ENCODE peak calls at places on chromosomes 11 and 22, in four cellular contexts. One of them, this sample, is unnamed.

GRCh38 chr11:119493712-119494111 is 70.7 kb upstream of the THY1 start:
- DNase-seq in vagina: no peak
- DNase-seq in mucosa of gallbladder: peak
- DNase-seq in H4: no peak
- DNase-seq in this sample: no peak

GRCh38 chr11:57637626-57638004 is 12.1 kb downstream of the YPEL4 start:
- DNase-seq in H4: no peak
- DNase-seq in vagina: no peak
- DNase-seq in mucosa of gallbladder: no peak
- DNase-seq in this sample: no peak

GRCh38 chr11:65321828-65322495 is 7.3 kb downstream of the CDC42EP2 start:
- DNase-seq in vagina: no peak
- DNase-seq in mucosa of gallbladder: peak
- DNase-seq in H4: no peak
- DNase-seq in this sample: no peak

GRCh38 chr22:48051796-48052620 is 1289.6 kb downstream of the TBC1D22A start:
- DNase-seq in H4: no peak
- DNase-seq in mucosa of gallbladder: no peak
- DNase-seq in vagina: peak
- DNase-seq in this sample: no peak

GRCh38 chr22:37661160-37661924 is 2.8 kb downstream of the PDXP start:
- DNase-seq in mucosa of gallbladder: no peak
- DNase-seq in vagina: no peak
- DNase-seq in H4: peak
- DNase-seq in this sample: peak

GRCh38 chr11:2781413-2782274 is 81.8 kb upstream of the KCNQ1OT1 start:
- DNase-seq in mucosa of gallbladder: peak
- DNase-seq in H4: no peak
- DNase-seq in vagina: peak
- DNase-seq in this sample: no peak

GRCh38 chr11:62540804-62541671 is 5.6 kb downstream of the AHNAK start:
- DNase-seq in H4: no peak
- DNase-seq in vagina: no peak
- DNase-seq in mucosa of gallbladder: peak
- DNase-seq in this sample: no peak

GRCh38 chr11:118212131-118212725 is 12.6 kb downstream of the JAML start:
- DNase-seq in vagina: no peak
- DNase-seq in mucosa of gallbladder: no peak
- DNase-seq in H4: no peak
- DNase-seq in this sample: no peak

GRCh38 chr11:59078435-59078834 is 7.7 kb upstream of the GLYATL1B start:
- DNase-seq in mucosa of gallbladder: no peak
- DNase-seq in vagina: no peak
- DNase-seq in H4: no peak
- DNase-seq in this sample: no peak

GRCh38 chr11:69359735-69360470 is 65.9 kb downstream of the MYEOV start:
- DNase-seq in vagina: peak
- DNase-seq in mucosa of gallbladder: no peak
- DNase-seq in H4: no peak
- DNase-seq in this sample: no peak

GRCh38 chr22:44658371-44658953 is 43.5 kb upstream of the PRR5 start:
- DNase-seq in vagina: no peak
- DNase-seq in mucosa of gallbladder: peak
- DNase-seq in H4: peak
- DNase-seq in this sample: no peak

GRCh38 chr11:771617-772204 is 5.6 kb downstream of the GATD1 start:
- DNase-seq in vagina: no peak
- DNase-seq in H4: no peak
- DNase-seq in mucosa of gallbladder: no peak
- DNase-seq in this sample: no peak

GRCh38 chr11:100769165-100769564 is 82.1 kb downstream of the ARHGAP42 start:
- DNase-seq in vagina: no peak
- DNase-seq in H4: no peak
- DNase-seq in mucosa of gallbladder: no peak
- DNase-seq in this sample: no peak

GRCh38 chr11:102117472-102118113 is 7.3 kb downstream of the YAP1 start:
- DNase-seq in vagina: no peak
- DNase-seq in mucosa of gallbladder: no peak
- DNase-seq in H4: no peak
- DNase-seq in this sample: no peak

GRCh38 chr11:94786264-94787126 is 18.3 kb downstream of the AMOTL1 start:
- DNase-seq in mucosa of gallbladder: no peak
- DNase-seq in H4: peak
- DNase-seq in vagina: no peak
- DNase-seq in this sample: no peak

GRCh38 chr11:67372993-67373915 is at the start of gene CLCF1:
- DNase-seq in H4: peak
- DNase-seq in mucosa of gallbladder: peak
- DNase-seq in vagina: no peak
- DNase-seq in this sample: no peak